ENCODE peak calls at places on chromosomes 11 and 22, in six cellular contexts. W is mucosa of descending colon, N is naive B cell, Z is OCI-LY7, I is Ammon's horn, C is SW480. P is an unnamed sample.

GRCh38 chr11:95780544-95780943 is 9.0 kb downstream of the FAM76B start:
- DNase-seq in I (no peak), C (no peak), N (no peak), Z (no peak), W (no peak), P (no peak)

GRCh38 chr22:50595189-50595588 is 5.4 kb upstream of the MAPK8IP2 start:
- DNase-seq in I (no peak), W (no peak), N (no peak), Z (no peak), C (no peak), P (no peak)

GRCh38 chr22:42673898-42674390 is 24.8 kb upstream of the CYB5R3 start:
- DNase-seq in I (no peak), C (no peak), W (no peak), Z (no peak), N (no peak), P (no peak)

GRCh38 chr11:65558002-65558784 is at the start of gene LTBP3:
- DNase-seq in I (peak; percentile 86), C (peak; percentile 87), Z (no peak), W (peak; percentile 63), N (no peak), P (peak; percentile 84)

GRCh38 chr22:31177420-31178162 is 17.6 kb downstream of the RNF185 start:
- DNase-seq in W (no peak), Z (no peak), N (no peak), C (no peak), I (no peak), P (no peak)

GRCh38 chr22:17563936-17564391 is 666 bp downstream of the SLC25A18 start:
- DNase-seq in N (no peak), C (no peak), W (peak; percentile 15), Z (no peak), I (peak; percentile 78), P (no peak)

GRCh38 chr11:97966901-97967300 is 1053.8 kb upstream of the CNTN5 start:
- DNase-seq in N (no peak), W (no peak), C (no peak), I (no peak), Z (no peak), P (no peak)

GRCh38 chr11:118102721-118103261 is 16.0 kb upstream of the SMIM35 start:
- DNase-seq in N (no peak), C (no peak), Z (no peak), W (no peak), I (no peak), P (no peak)

GRCh38 chr11:69234171-69234570 is 59.8 kb upstream of the MYEOV start:
- DNase-seq in N (no peak), C (no peak), Z (no peak), I (no peak), W (no peak), P (no peak)

GRCh38 chr11:115054541-115055538 is 376.5 kb downstream of the NXPE2 start:
- DNase-seq in C (no peak), Z (no peak), N (no peak), W (no peak), I (peak; percentile 7), P (peak; percentile 66)

GRCh38 chr22:29112102-29112501 is 39.3 kb downstream of the KREMEN1 start:
- DNase-seq in C (no peak), W (no peak), Z (no peak), N (no peak), I (peak; percentile 33), P (no peak)

GRCh38 chr11:112179601-112180000 is 4.3 kb downstream of the BCO2 start:
- DNase-seq in Z (peak; percentile 27), I (peak; percentile 80), C (no peak), W (no peak), N (peak; percentile 28), P (no peak)

GRCh38 chr11:10418950-10419310 is 36.1 kb upstream of the AMPD3 start:
- DNase-seq in N (no peak), W (no peak), I (no peak), Z (no peak), C (no peak), P (no peak)

GRCh38 chr22:32649515-32650200 is 151.8 kb upstream of the TIMP3 start:
- DNase-seq in W (no peak), I (no peak), Z (no peak), N (no peak), C (peak; percentile 53), P (peak; percentile 65)

GRCh38 chr22:45302751-45303150 is 7.0 kb upstream of the FAM118A start:
- DNase-seq in N (no peak), Z (no peak), W (peak; percentile 56), I (no peak), C (no peak), P (no peak)

GRCh38 chr11:2655834-2656622 is 43.8 kb downstream of the KCNQ1OT1 start:
- DNase-seq in W (no peak), N (no peak), I (no peak), Z (no peak), C (peak; percentile 9), P (no peak)

GRCh38 chr11:92681606-92682005 is 287.8 kb upstream of the MTNR1B start:
- DNase-seq in Z (no peak), W (no peak), I (no peak), C (no peak), N (no peak), P (no peak)

GRCh38 chr11:69650081-69650831 is 9.3 kb downstream of the CCND1 start:
- DNase-seq in C (peak; percentile 31), I (no peak), W (no peak), N (no peak), Z (no peak), P (no peak)

GRCh38 chr11:109051200-109051599 is 370.8 kb upstream of the C11orf87 start:
- DNase-seq in N (no peak), I (no peak), C (no peak), Z (no peak), W (no peak), P (no peak)

GRCh38 chr11:18264677-18265542 is 1.2 kb upstream of the SAA1 start:
- DNase-seq in N (no peak), I (no peak), Z (no peak), W (no peak), C (no peak), P (no peak)

GRCh38 chr11:45184640-45185039 is 38.2 kb downstream of the PRDM11 start:
- DNase-seq in N (no peak), I (no peak), W (no peak), C (no peak), Z (no peak), P (no peak)

GRCh38 chr11:11969380-11970215 is 38.8 kb downstream of the DKK3 start:
- DNase-seq in N (no peak), I (peak; percentile 84), W (no peak), Z (no peak), C (no peak), P (no peak)

GRCh38 chr11:12727556-12728070 is 53.4 kb downstream of the TEAD1 start:
- DNase-seq in N (no peak), C (no peak), Z (no peak), W (no peak), I (no peak), P (no peak)

GRCh38 chr11:22192289-22192641 is 620 bp upstream of the ANO5 start:
- DNase-seq in C (no peak), W (peak; percentile 62), I (no peak), Z (no peak), N (no peak), P (no peak)

GRCh38 chr11:118634435-118635236 is 27.2 kb downstream of the PHLDB1 start:
- DNase-seq in I (peak; percentile 53), N (no peak), W (peak; percentile 85), Z (no peak), C (peak; percentile 54), P (peak; percentile 84)

GRCh38 chr22:40452730-40453487 is 82.5 kb downstream of the SGSM3 start:
- DNase-seq in Z (no peak), N (no peak), W (no peak), C (no peak), I (no peak), P (no peak)

GRCh38 chr11:99069831-99070444 is 49.2 kb downstream of the CNTN5 start:
- DNase-seq in W (no peak), Z (no peak), I (peak; percentile 24), N (no peak), C (no peak), P (no peak)

GRCh38 chr11:62242021-62242420 is at the start of gene SCGB1D2:
- DNase-seq in I (peak; percentile 32), W (peak; percentile 1), C (peak; percentile 22), Z (no peak), N (no peak), P (peak; percentile 44)

GRCh38 chr11:114280696-114281095 is 15.5 kb upstream of the NNMT start:
- DNase-seq in I (peak; percentile 49), Z (peak; percentile 40), W (peak; percentile 58), C (peak; percentile 67), N (no peak), P (peak; percentile 61)

GRCh38 chr11:47981667-47982404 is 1.5 kb downstream of the PTPRJ start:
- DNase-seq in Z (peak; percentile 41), N (peak; percentile 9), W (peak; percentile 46), C (no peak), I (no peak), P (no peak)

GRCh38 chr22:22164541-22165272 is 79.9 kb upstream of the VPREB1 start:
- DNase-seq in C (no peak), N (peak; percentile 28), W (no peak), Z (peak; percentile 96), I (no peak), P (no peak)

GRCh38 chr11:121091492-121092179 is 9.4 kb upstream of the TECTA start:
- DNase-seq in Z (no peak), W (no peak), C (no peak), I (peak; percentile 71), N (no peak), P (no peak)

GRCh38 chr22:32354360-32355351 is 3.0 kb upstream of the RFPL3 start:
- DNase-seq in Z (peak; percentile 1), N (no peak), W (no peak), C (peak; percentile 7), I (no peak), P (no peak)

GRCh38 chr22:43443072-43443471 is 31.3 kb downstream of the MPPED1 start:
- DNase-seq in W (no peak), N (no peak), I (no peak), Z (no peak), C (no peak), P (no peak)

GRCh38 chr11:128903248-128904041 is 12.3 kb downstream of the KCNJ5 start:
- DNase-seq in C (peak; percentile 79), I (peak; percentile 69), N (no peak), Z (no peak), W (peak; percentile 38), P (peak; percentile 68)

GRCh38 chr11:47376543-47377371 is 1.6 kb downstream of the SPI1 start:
- DNase-seq in N (no peak), C (no peak), Z (peak; percentile 50), W (peak; percentile 41), I (no peak), P (no peak)

GRCh38 chr11:55714982-55715888 is 53.2 kb downstream of the OR4C6 start:
- DNase-seq in C (no peak), W (peak; percentile 6), I (no peak), N (no peak), Z (peak; percentile 3), P (no peak)

GRCh38 chr11:104892723-104893511 is 5.3 kb downstream of the CASP12 start:
- DNase-seq in I (no peak), W (no peak), Z (no peak), C (no peak), N (no peak), P (no peak)

P was measured in heart left ventricle.